ENCODE peak calls at places on chromosomes 2 and 18, in eight cellular contexts. U, Q, R, J, K, F, T and S are unnamed samples.
A peak's percentile ranks its signal among the peaks of the same experiment; 100 is the strongest.

GRCh38 chr18:50207722-50208121 is 12.8 kb upstream of the MYO5B start:
- DNase-seq in T (no peak), R (no peak), K (no peak), U (no peak), J (no peak), Q (no peak), F (no peak), S (no peak)

GRCh38 chr2:10865841-10866240 is 45.9 kb upstream of the KCNF1 start:
- DNase-seq in K (no peak), Q (no peak), T (no peak), R (no peak), J (no peak), F (no peak), U (no peak), S (no peak)

GRCh38 chr2:220279372-220279771 is 651.9 kb downstream of the SLC4A3 start:
- DNase-seq in R (no peak), K (no peak), J (no peak), T (no peak), U (no peak), Q (no peak), F (no peak), S (no peak)

GRCh38 chr2:149994057-149994728 is 406.6 kb upstream of the MMADHC start:
- DNase-seq in F (no peak), K (no peak), U (no peak), J (peak; percentile 73), Q (no peak), T (no peak), R (no peak), S (peak; percentile 1)

GRCh38 chr2:78125042-78125441 is 602.9 kb upstream of the LRRTM4 start:
- DNase-seq in U (no peak), J (no peak), K (no peak), R (no peak), Q (no peak), T (no peak), F (no peak), S (no peak)

GRCh38 chr2:35220471-35220870 is 1135.1 kb upstream of the CRIM1 start:
- DNase-seq in R (no peak), F (no peak), U (no peak), T (no peak), J (no peak), K (no peak), Q (no peak), S (no peak)

GRCh38 chr2:31191931-31192330 is 25.4 kb downstream of the CAPN14 start:
- DNase-seq in Q (no peak), U (no peak), R (no peak), T (no peak), K (no peak), J (no peak), F (no peak), S (no peak)

GRCh38 chr2:155363349-155363888 is 664.9 kb downstream of the KCNJ3 start:
- DNase-seq in F (no peak), K (no peak), R (no peak), Q (no peak), T (no peak), U (no peak), J (no peak), S (no peak)

GRCh38 chr18:51054764-51055163 is 24.8 kb downstream of the SMAD4 start:
- DNase-seq in Q (no peak), F (no peak), K (no peak), T (no peak), J (no peak), U (no peak), R (no peak), S (no peak)

GRCh38 chr2:26682155-26682554 is 10.4 kb upstream of the KCNK3 start:
- DNase-seq in R (no peak), K (no peak), U (peak; percentile 1), F (no peak), T (no peak), Q (no peak), J (no peak), S (no peak)

GRCh38 chr2:28780496-28780895 is 28.9 kb downstream of the PPP1CB start:
- DNase-seq in T (no peak), Q (no peak), J (no peak), R (no peak), U (no peak), F (no peak), K (no peak), S (no peak)

GRCh38 chr2:69985684-69986083 is 24.3 kb upstream of the ASPRV1 start:
- DNase-seq in J (no peak), K (no peak), F (no peak), R (no peak), U (peak; percentile 77), Q (no peak), T (peak; percentile 43), S (no peak)

GRCh38 chr2:9205963-9206948 is at the start of gene ASAP2:
- DNase-seq in Q (no peak), U (peak; percentile 75), F (peak; percentile 90), T (peak; percentile 76), K (peak; percentile 26), J (peak; percentile 86), R (no peak), S (no peak)

GRCh38 chr2:9204939-9205338 is 1.7 kb upstream of the ASAP2 start:
- DNase-seq in T (no peak), J (no peak), K (no peak), Q (no peak), F (no peak), R (no peak), U (no peak), S (no peak)

GRCh38 chr2:9203876-9204275 is 2.7 kb upstream of the ASAP2 start:
- DNase-seq in R (no peak), K (no peak), Q (no peak), F (no peak), J (no peak), U (no peak), T (no peak), S (no peak)

GRCh38 chr2:9206991-9207640 is 504 bp downstream of the ASAP2 start:
- DNase-seq in T (no peak), K (no peak), R (no peak), Q (no peak), F (peak; percentile 72), U (no peak), J (peak; percentile 59), S (no peak)

GRCh38 chr2:9205481-9205880 is 1.1 kb upstream of the ASAP2 start:
- DNase-seq in F (no peak), Q (no peak), J (peak; percentile 53), U (no peak), K (no peak), T (no peak), R (no peak), S (no peak)
- H3K4me3 ChIP-seq in F (peak overlapping the region; percentile 81), Q (no peak overlapping the region), J (peak overlapping the region; percentile 79), U (no peak overlapping the region), K (no peak overlapping the region), T (no peak overlapping the region), R (peak overlapping the region; percentile 89), S (no peak overlapping the region)

DNA sequence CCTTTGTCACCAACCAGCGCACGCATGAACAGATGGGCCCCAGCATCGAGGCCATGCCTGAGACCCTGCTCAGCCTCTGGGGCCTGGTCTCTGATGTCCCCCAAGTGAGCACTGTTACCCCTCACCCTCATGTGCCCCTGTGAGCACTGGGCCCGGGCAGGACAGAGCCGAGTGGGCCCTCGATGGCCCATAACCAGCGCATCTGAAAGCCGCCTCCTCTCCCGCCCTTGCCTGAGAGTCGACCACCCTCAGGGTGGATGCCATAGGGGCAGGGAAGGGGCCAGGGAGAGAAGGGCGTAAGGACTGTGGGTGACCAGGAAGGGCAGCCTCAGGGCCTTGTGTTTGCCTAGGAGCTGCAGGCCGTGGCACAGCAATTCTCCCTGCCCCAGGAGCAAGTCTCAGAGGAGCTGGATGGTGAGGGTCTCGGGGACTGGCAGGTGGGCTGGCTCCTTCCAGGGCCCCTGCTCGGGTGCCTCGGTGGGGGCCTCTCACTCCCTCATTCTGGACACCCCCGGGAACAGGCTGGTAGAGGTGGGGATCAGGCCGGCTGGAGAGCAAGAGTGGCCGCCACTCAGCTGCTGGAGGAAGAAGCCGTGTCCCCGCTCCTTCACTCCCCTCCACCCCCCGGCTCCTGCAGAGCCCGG is 2.1 kb downstream of the PROM2 start:
- DNase-seq in J (no peak), U (peak; percentile 42), F (no peak), T (no peak), Q (no peak), R (peak; percentile 72), K (no peak), S (no peak)
- H3K9me3 ChIP-seq in J (no peaks in the 10 kb centered on the region), U (no peaks in the 10 kb centered on the region), F (no peaks in the 10 kb centered on the region), T (no peaks in the 10 kb centered on the region), Q (no peaks in the 10 kb centered on the region), R (no peaks in the 10 kb centered on the region), K (no peaks in the 10 kb centered on the region), S (no peaks in the 10 kb centered on the region)

DNA sequence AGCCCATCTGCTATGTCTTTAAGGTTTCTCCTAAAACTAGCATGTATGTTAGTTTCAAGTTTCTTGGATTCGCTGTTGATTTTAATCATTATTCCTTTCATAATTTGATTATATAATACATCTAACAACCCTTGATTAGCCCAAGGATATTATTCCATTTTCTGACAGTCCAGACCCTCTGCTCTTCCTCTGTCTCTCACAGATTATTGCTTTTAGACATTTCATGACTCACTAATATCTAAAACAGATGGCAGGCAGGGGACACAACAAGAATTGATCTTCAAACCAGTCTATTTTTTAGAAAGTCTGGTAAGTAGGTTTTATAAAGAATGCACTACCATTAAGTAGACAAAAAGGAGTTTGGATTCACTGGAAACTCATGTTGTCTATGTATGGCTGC is 162.2 kb downstream of the ANKRD44 start:
- DNase-seq in F (no peak), Q (no peak), J (no peak), K (no peak), U (no peak), R (no peak), T (no peak), S (no peak)
- H3K4me1 ChIP-seq in F (peaks cover 29% of the 10 kb centered on the region), Q (peaks cover 86% of the 10 kb centered on the region), J (no peaks in the 10 kb centered on the region), K (peaks cover 35% of the 10 kb centered on the region), U (no peaks in the 10 kb centered on the region), R (peaks cover 22% of the 10 kb centered on the region), T (peaks cover 5% of the 10 kb centered on the region), S (no peaks in the 10 kb centered on the region)

DNA sequence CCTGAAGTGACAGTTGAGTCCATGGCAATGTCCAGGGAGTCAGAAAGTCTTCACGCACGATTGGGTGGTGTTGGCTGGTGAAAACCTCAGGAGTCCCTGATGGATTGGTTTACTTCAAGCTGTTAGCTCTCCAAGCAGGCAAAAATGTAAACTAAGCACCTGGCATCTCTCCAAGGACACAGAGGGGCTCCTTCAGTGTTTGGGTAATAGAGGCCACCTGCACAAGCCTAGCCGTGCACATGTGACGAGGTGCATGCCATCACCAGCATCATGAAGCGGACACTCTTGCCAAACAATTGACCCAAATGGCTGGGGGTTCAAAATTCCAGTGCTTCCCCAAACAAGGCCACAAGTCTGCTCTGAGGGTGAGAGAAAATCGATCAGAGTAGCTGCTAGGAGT is 104.7 kb upstream of the CD302 start:
- DNase-seq in K (no peak), R (no peak), T (no peak), U (no peak), Q (no peak), J (peak; percentile 8), F (no peak), S (no peak)
- H3K4me3 ChIP-seq in K (no peak overlapping the region), R (no peak overlapping the region), T (no peak overlapping the region), U (no peak overlapping the region), Q (peak overlapping the region; percentile 94), J (no peak overlapping the region), F (peak overlapping the region; percentile 80), S (no peak overlapping the region)

DNA sequence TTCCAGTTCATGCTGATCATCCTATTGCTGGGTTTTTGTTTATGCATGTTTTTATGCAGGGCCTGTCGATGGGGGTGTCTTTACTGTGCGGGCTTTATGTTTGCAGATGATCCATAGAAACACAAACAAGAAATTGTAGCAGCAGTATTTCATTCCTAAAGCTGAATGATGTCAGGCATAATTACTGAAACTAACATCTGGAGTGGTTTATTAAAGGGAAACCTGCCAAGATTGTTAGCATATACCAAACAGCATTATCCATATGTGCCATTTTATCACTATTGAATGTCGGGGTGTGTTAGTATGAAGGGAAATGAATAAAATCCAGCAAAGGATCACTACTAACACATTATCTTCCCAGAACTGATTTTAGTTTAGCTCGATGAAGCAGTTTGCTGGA is 129.7 kb downstream of the PTPRM start:
- DNase-seq in K (no peak), R (no peak), F (no peak), T (no peak), J (no peak), U (no peak), Q (no peak), S (no peak)
- H3K9me3 ChIP-seq in K (no peaks in the 10 kb centered on the region), R (no peaks in the 10 kb centered on the region), F (no peaks in the 10 kb centered on the region), T (no peaks in the 10 kb centered on the region), J (no peaks in the 10 kb centered on the region), U (no peaks in the 10 kb centered on the region), Q (no peaks in the 10 kb centered on the region), S (no peaks in the 10 kb centered on the region)